ENCODE peak calls at places on chromosomes 11 and 22, in five cellular contexts. S, P, A, Z and D are unnamed samples.

GRCh38 chr11:7677071-7677470 is 3.8 kb upstream of the CYB5R2 start:
- DNase-seq in S (no peak), P (no peak), A (no peak), Z (no peak), D (no peak)

GRCh38 chr11:17002543-17002942 is 11.7 kb downstream of the PLEKHA7 start:
- DNase-seq in S (no peak), P (no peak), A (no peak), Z (no peak), D (peak; percentile 63)

GRCh38 chr11:57349491-57350274 is 11.5 kb downstream of the P2RX3 start:
- DNase-seq in S (peak; percentile 58), P (peak; percentile 55), A (peak; percentile 63), Z (peak; percentile 94), D (no peak)

GRCh38 chr11:129973068-129973467 is 29.6 kb downstream of the PRDM10 start:
- DNase-seq in S (no peak), P (no peak), A (no peak), Z (no peak), D (no peak)

GRCh38 chr11:1868636-1869291 is 15.9 kb downstream of the LSP1 start:
- DNase-seq in S (no peak), P (no peak), A (no peak), Z (no peak), D (no peak)

GRCh38 chr11:62008177-62008576 is 40.7 kb upstream of the FTH1 start:
- DNase-seq in S (no peak), P (no peak), A (no peak), Z (no peak), D (no peak)

GRCh38 chr11:68312117-68312779 is at the start of gene LRP5:
- DNase-seq in S (peak; percentile 90), P (no peak), A (peak; percentile 23), Z (no peak), D (peak; percentile 49)

GRCh38 chr22:46604306-46604690 is 15.9 kb upstream of the GRAMD4 start:
- DNase-seq in S (no peak), P (no peak), A (no peak), Z (no peak), D (no peak)

GRCh38 chr11:64437426-64437825 is 78.5 kb downstream of the RPS6KA4 start:
- DNase-seq in S (no peak), P (no peak), A (no peak), Z (no peak), D (no peak)

GRCh38 chr11:1118755-1119275 is 38.9 kb upstream of the MUC5AC start:
- DNase-seq in S (no peak), P (no peak), A (no peak), Z (no peak), D (no peak)

GRCh38 chr11:126914941-126915340 is 85.6 kb downstream of the KIRREL3 start:
- DNase-seq in S (no peak), P (no peak), A (no peak), Z (no peak), D (no peak)

GRCh38 chr22:22461583-22461982 is 47.0 kb downstream of the ZNF280B start:
- DNase-seq in S (no peak), P (no peak), A (no peak), Z (no peak), D (no peak)

GRCh38 chr11:20031155-20032001 is 128.9 kb downstream of the DBX1 start:
- DNase-seq in S (no peak), P (no peak), A (no peak), Z (no peak), D (no peak)

GRCh38 chr11:16831281-16832192 is 93.1 kb downstream of the C11orf58 start:
- DNase-seq in S (no peak), P (no peak), A (no peak), Z (no peak), D (no peak)

GRCh38 chr22:48560836-48561235 is 1266.8 kb downstream of the BRD1 start:
- DNase-seq in S (no peak), P (no peak), A (no peak), Z (no peak), D (no peak)

GRCh38 chr11:82356316-82356715 is 377.3 kb downstream of the FAM181B start:
- DNase-seq in S (no peak), P (no peak), A (no peak), Z (no peak), D (no peak)

GRCh38 chr11:72308226-72309073 is 64.5 kb upstream of the PHOX2A start:
- DNase-seq in S (peak; percentile 85), P (no peak), A (no peak), Z (no peak), D (peak; percentile 99)

GRCh38 chr11:44572431-44572830 is 7.0 kb downstream of the CD82 start:
- DNase-seq in S (no peak), P (no peak), A (no peak), Z (no peak), D (no peak)

GRCh38 chr11:75577198-75577597 is 15.1 kb downstream of the SERPINH1 start:
- DNase-seq in S (peak; percentile 73), P (peak; percentile 49), A (peak; percentile 58), Z (peak; percentile 78), D (peak; percentile 51)

GRCh38 chr11:62775646-62776045 is 4.5 kb downstream of the TAF6L start:
- DNase-seq in S (no peak), P (no peak), A (no peak), Z (no peak), D (no peak)

GRCh38 chr11:85310479-85310878 is 316.7 kb downstream of the DLG2 start:
- DNase-seq in S (no peak), P (no peak), A (no peak), Z (no peak), D (peak; percentile 77)

GRCh38 chr11:112655386-112655785 is 305.8 kb upstream of the NCAM1 start:
- DNase-seq in S (no peak), P (no peak), A (no peak), Z (no peak), D (peak; percentile 50)

GRCh38 chr11:116687458-116688201 is 85.2 kb downstream of the BUD13 start:
- DNase-seq in S (peak; percentile 37), P (no peak), A (no peak), Z (peak; percentile 73), D (peak; percentile 88)

GRCh38 chr11:12691473-12691872 is 17.3 kb downstream of the TEAD1 start:
- DNase-seq in S (no peak), P (no peak), A (no peak), Z (no peak), D (peak; percentile 18)

GRCh38 chr22:39470462-39471335 is 13.9 kb downstream of the MGAT3 start:
- DNase-seq in S (no peak), P (no peak), A (no peak), Z (no peak), D (peak; percentile 72)

GRCh38 chr11:73171762-73172161 is 29.6 kb upstream of the FCHSD2 start:
- DNase-seq in S (no peak), P (no peak), A (no peak), Z (no peak), D (no peak)